ENCODE peak calls at places on chromosomes 4 and X, in six cellular contexts. O, H, R, W, Y and G are unnamed samples.
A peak's percentile ranks its signal among the peaks of the same experiment; 100 is the strongest.

GRCh38 chrX:141469469-141469868 is 115.1 kb downstream of the SPANXA1 start:
- DNase-seq in O (no peak), H (no peak), R (no peak), W (no peak), Y (peak; percentile 60), G (peak; percentile 10)

GRCh38 chrX:46686003-46686645 is 72.8 kb downstream of the SLC9A7 start:
- DNase-seq in O (no peak), H (peak; percentile 19), R (peak; percentile 11), W (no peak), Y (peak; percentile 65), G (peak; percentile 54)

GRCh38 chr4:95409127-95409526 is 139.6 kb downstream of the UNC5C start:
- DNase-seq in O (no peak), H (peak; percentile 31), R (no peak), W (no peak), Y (peak; percentile 36), G (no peak)

GRCh38 chr4:166252487-166253402 is 379.7 kb downstream of the TLL1 start:
- DNase-seq in O (no peak), H (peak; percentile 29), R (no peak), W (no peak), Y (peak; percentile 67), G (peak; percentile 24)

GRCh38 chrX:130414800-130415199 is 13.0 kb downstream of the RBMX2 start:
- DNase-seq in O (no peak), H (no peak), R (no peak), W (no peak), Y (no peak), G (no peak)

GRCh38 chr4:152605641-152606304 is 69.9 kb upstream of the FBXW7 start:
- DNase-seq in O (no peak), H (peak; percentile 71), R (no peak), W (no peak), Y (peak; percentile 61), G (peak; percentile 78)

GRCh38 chr4:139511320-139511719 is 44.7 kb downstream of the SETD7 start:
- DNase-seq in O (no peak), H (peak; percentile 60), R (no peak), W (no peak), Y (peak; percentile 65), G (no peak)

GRCh38 chrX:44224760-44225159 is 118.7 kb downstream of the EFHC2 start:
- DNase-seq in O (no peak), H (no peak), R (no peak), W (no peak), Y (no peak), G (no peak)

GRCh38 chr4:48121180-48121579 is 12.9 kb downstream of the TXK start:
- DNase-seq in O (no peak), H (no peak), R (no peak), W (no peak), Y (no peak), G (no peak)

GRCh38 chr4:158930573-158930972 is 161.7 kb downstream of the FNIP2 start:
- DNase-seq in O (no peak), H (no peak), R (no peak), W (no peak), Y (no peak), G (peak; percentile 19)

GRCh38 chr4:118941799-118942198 is 53.1 kb downstream of the SYNPO2 start:
- DNase-seq in O (no peak), H (peak; percentile 16), R (no peak), W (no peak), Y (peak; percentile 16), G (peak; percentile 66)

GRCh38 chr4:39256436-39256835 is 74.1 kb downstream of the WDR19 start:
- DNase-seq in O (no peak), H (peak; percentile 53), R (no peak), W (no peak), Y (peak; percentile 51), G (no peak)

GRCh38 chrX:134761788-134762187 is 103.5 kb upstream of the PLAC1 start:
- DNase-seq in O (no peak), H (no peak), R (no peak), W (no peak), Y (peak; percentile 40), G (peak; percentile 35)

GRCh38 chrX:36898301-36898700 is 109.9 kb upstream of the FAM47C start:
- DNase-seq in O (no peak), H (no peak), R (no peak), W (no peak), Y (peak; percentile 1), G (peak; percentile 7)

GRCh38 chr4:113831469-113831868 is 69.9 kb upstream of the CAMK2D start:
- DNase-seq in O (no peak), H (no peak), R (no peak), W (no peak), Y (no peak), G (no peak)

GRCh38 chr4:109263721-109264120 is 38.7 kb downstream of the COL25A1 start:
- DNase-seq in O (no peak), H (no peak), R (no peak), W (no peak), Y (no peak), G (no peak)

GRCh38 chr4:161291222-161291621 is 872.6 kb downstream of the FSTL5 start:
- DNase-seq in O (no peak), H (no peak), R (no peak), W (no peak), Y (no peak), G (no peak)

GRCh38 chr4:159823743-159824142 is 720.9 kb downstream of the RAPGEF2 start:
- DNase-seq in O (no peak), H (peak; percentile 73), R (no peak), W (no peak), Y (no peak), G (no peak)

GRCh38 chrX:39582091-39582490 is 515.7 kb downstream of the BCOR start:
- DNase-seq in O (no peak), H (no peak), R (no peak), W (no peak), Y (peak; percentile 1), G (no peak)

GRCh38 chrX:38205037-38205436 is 15.6 kb downstream of the SRPX start:
- DNase-seq in O (no peak), H (no peak), R (no peak), W (no peak), Y (no peak), G (no peak)

GRCh38 chrX:10602646-10603045 is 17.7 kb downstream of the MID1 start:
- DNase-seq in O (no peak), H (no peak), R (no peak), W (no peak), Y (no peak), G (no peak)

GRCh38 chr4:150315175-150315574 is 236.9 kb downstream of the DCLK2 start:
- DNase-seq in O (no peak), H (no peak), R (no peak), W (no peak), Y (no peak), G (no peak)

GRCh38 chrX:19807414-19807813 is 80.0 kb downstream of the SH3KBP1 start:
- DNase-seq in O (no peak), H (no peak), R (no peak), W (no peak), Y (no peak), G (no peak)

GRCh38 chrX:21479695-21480280 is 105.6 kb downstream of the CNKSR2 start:
- DNase-seq in O (no peak), H (peak; percentile 68), R (no peak), W (no peak), Y (peak; percentile 75), G (peak; percentile 67)

GRCh38 chr4:73021634-73022033 is 47.9 kb downstream of the COX18 start:
- DNase-seq in O (no peak), H (peak; percentile 55), R (no peak), W (no peak), Y (peak; percentile 79), G (peak; percentile 51)
- TF ChIP-seq CTCF in O (peak; percentile 35), H (peak; percentile 33), R (no peak), W (no peak), Y (peak; percentile 53), G (peak; percentile 27)

DNA sequence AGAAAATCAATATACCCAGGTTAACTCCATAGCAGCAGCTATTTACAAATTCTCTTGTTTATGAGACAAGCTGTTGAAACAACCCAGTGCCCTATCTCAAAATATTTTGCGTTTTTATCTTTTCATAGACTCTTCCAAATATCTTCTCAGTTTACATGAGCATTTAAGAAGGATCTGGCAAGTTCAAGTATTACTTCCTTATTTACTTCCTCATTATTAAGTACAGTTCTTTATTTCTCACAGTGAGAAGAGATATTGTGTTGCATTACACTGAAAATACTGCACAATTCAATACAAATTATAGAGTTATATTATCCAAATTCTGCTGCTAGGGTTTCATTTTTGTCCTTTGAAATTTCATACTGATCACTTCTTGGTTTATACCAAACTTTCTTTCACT is 43.6 kb upstream of the UCP1 start:
- DNase-seq in O (no peak), H (no peak), R (no peak), W (no peak), Y (no peak), G (no peak)
- H3K4me3 ChIP-seq in O (no peak overlapping the region), H (no peak overlapping the region), R (no peak overlapping the region), W (no peak overlapping the region), Y (no peak overlapping the region), G (no peak overlapping the region)

DNA sequence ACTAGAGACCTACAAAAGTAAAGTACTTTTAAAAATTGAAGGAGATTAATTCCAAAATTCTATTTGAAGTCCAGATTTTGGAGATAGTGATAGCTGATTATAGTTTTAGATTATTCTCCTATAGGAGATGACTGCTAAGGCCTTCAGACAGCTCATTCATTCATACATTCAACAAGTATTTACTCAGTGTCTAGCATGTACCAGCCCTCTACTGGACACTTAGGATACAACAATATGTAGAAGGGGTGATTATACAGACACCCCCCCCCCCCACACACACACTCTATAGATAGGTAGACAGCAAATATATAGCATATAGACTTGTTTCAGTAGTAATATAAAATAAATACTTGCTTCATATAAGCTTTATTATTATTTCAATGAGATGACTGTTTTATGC is 60.4 kb upstream of the TAF9B start:
- DNase-seq in O (no peak), H (peak; percentile 0), R (no peak), W (no peak), Y (peak; percentile 32), G (peak; percentile 18)
- TF ChIP-seq CTCF in O (peak; percentile 17), H (peak; percentile 32), R (no peak), W (peak; percentile 17), Y (peak; percentile 21), G (peak; percentile 27)

GRCh38 chr4:110612631-110613269 is 10.1 kb downstream of the PITX2 start:
- DNase-seq in O (no peak), H (no peak), R (no peak), W (no peak), Y (no peak), G (no peak)
- H3K4me3 ChIP-seq in O (no peak overlapping the region), H (no peak overlapping the region), R (no peak overlapping the region), W (no peak overlapping the region), Y (no peak overlapping the region), G (no peak overlapping the region)

GRCh38 chrX:11665144-11666040 is at the start of gene ARHGAP6:
- DNase-seq in O (peak; percentile 62), H (peak; percentile 46), R (peak; percentile 28), W (peak; percentile 33), Y (peak; percentile 63), G (peak; percentile 73)

GRCh38 chrX:11666180-11666579 is 460 bp upstream of the ARHGAP6 start:
- DNase-seq in O (peak; percentile 6), H (peak; percentile 15), R (no peak), W (no peak), Y (no peak), G (no peak)

GRCh38 chrX:11663875-11664210 is 1.9 kb downstream of the ARHGAP6 start:
- DNase-seq in O (no peak), H (no peak), R (no peak), W (no peak), Y (no peak), G (no peak)

GRCh38 chrX:11667286-11667685 is 1.6 kb upstream of the ARHGAP6 start:
- DNase-seq in O (no peak), H (no peak), R (no peak), W (no peak), Y (no peak), G (no peak)

GRCh38 chrX:11664211-11664888 is 1.4 kb downstream of the ARHGAP6 start:
- DNase-seq in O (peak; percentile 21), H (peak; percentile 20), R (no peak), W (no peak), Y (peak; percentile 24), G (no peak)
- TF ChIP-seq CTCF in O (no peak), H (no peak), R (no peak), W (no peak), Y (no peak), G (no peak)